ENCODE peak calls at places on chromosomes 6 and 20, in eight cellular contexts. Q, H, P, S, W, B, M and K are unnamed samples.

GRCh38 chr6:20200761-20201160 is 11.5 kb downstream of the MBOAT1 start:
- DNase-seq in H (no peak), S (no peak), P (no peak), M (no peak), B (no peak), W (no peak), Q (no peak), K (no peak)

GRCh38 chr6:18447552-18447951 is 60.4 kb downstream of the RNF144B start:
- DNase-seq in Q (peak), S (no peak), H (no peak), P (no peak), M (no peak), B (no peak), W (no peak), K (no peak)

GRCh38 chr6:151425561-151425960 is 26.4 kb downstream of the RMND1 start:
- DNase-seq in P (no peak), B (no peak), W (peak), H (no peak), M (no peak), S (no peak), Q (peak), K (no peak)

GRCh38 chr20:49983848-49984408 is 1.1 kb downstream of the SNAI1 start:
- DNase-seq in P (peak), H (no peak), M (no peak), Q (peak), B (peak), S (peak), W (no peak), K (no peak)

GRCh38 chr6:124798942-124799496 is 163.2 kb upstream of the RNF217 start:
- DNase-seq in S (no peak), W (no peak), Q (no peak), M (no peak), H (no peak), B (no peak), P (no peak), K (no peak)

GRCh38 chr6:157755032-157755751 is 67.9 kb upstream of the SNX9 start:
- DNase-seq in S (peak), W (no peak), H (no peak), M (no peak), P (no peak), B (peak), Q (peak), K (no peak)

GRCh38 chr6:13538084-13538483 is 36.3 kb upstream of the SIRT5 start:
- DNase-seq in P (peak), H (no peak), W (peak), Q (peak), B (peak), S (peak), M (peak), K (peak)

GRCh38 chr20:25310921-25311728 is 63.2 kb downstream of the PYGB start:
- DNase-seq in B (no peak), P (peak), M (peak), S (peak), Q (peak), W (no peak), H (no peak), K (no peak)

GRCh38 chr20:36235892-36236785 is at the start of gene AAR2:
- DNase-seq in H (peak), P (peak), Q (peak), S (peak), M (peak), B (peak), W (peak), K (no peak)

GRCh38 chr20:25460591-25461280 is 53.3 kb downstream of the GINS1 start:
- DNase-seq in S (no peak), M (no peak), H (no peak), P (no peak), B (no peak), W (no peak), Q (no peak), K (no peak)

GRCh38 chr6:21115111-21115510 is 478.4 kb upstream of the SOX4 start:
- DNase-seq in W (no peak), B (peak), Q (peak), M (peak), P (peak), S (peak), H (no peak), K (no peak)

GRCh38 chr6:26556263-26557070 is 18.3 kb downstream of the HMGN4 start:
- DNase-seq in B (peak), S (peak), M (peak), W (peak), H (peak), Q (peak), P (peak), K (peak)

DNA sequence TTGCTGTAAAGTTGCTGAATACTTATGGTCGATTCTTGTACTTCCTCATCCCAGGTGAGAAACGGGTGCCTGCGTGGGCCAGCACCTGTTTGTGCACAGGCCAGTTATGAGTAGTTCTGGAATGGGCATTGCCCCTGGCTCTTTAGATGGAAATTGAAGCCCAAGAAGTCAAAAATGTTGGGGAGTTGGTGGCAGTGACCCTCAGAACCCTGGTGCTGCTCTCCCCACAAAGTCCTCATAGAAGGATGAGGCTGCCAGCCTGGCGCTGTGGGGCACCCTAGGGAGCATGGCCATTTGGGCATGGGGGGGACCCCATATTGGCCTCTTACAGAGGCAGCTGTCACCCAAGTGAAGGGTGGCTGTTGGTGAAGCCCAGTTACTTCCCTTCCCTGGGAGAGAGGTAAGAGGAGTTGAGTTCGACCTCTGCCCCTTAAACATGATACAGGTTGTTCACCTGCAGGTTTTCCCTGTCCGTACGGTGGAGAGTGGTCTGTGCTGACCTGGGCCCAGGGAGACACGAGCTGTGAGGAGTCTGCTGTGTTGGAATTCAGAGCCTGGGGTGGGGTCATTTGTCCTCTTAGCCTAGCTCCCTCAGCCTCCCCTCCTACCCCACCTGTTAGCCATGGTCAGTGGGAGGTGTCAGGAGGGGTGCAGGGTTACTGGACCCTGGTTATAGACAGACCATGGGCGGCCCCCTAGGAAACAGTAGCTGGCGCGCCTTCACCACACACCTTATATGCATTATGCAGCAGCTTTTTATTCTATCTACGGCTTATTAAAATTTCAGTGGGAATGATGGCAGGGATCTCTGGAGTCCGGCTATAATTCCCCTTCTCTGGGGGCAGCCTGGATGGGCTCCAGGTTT is 4.9 kb downstream of the HMGA1 start:
- DNase-seq in H (no peak), W (no peak), Q (no peak), B (no peak), M (no peak), S (no peak), P (no peak), K (no peak)
- H3K9ac ChIP-seq in H (no peak), W (no peak), Q (no peak), B (no peak), M (no peak), S (no peak), P (no peak), K (no peak)

GRCh38 chr20:32110727-32111126 is 1.2 kb downstream of the TM9SF4 start:
- DNase-seq in B (no peak), M (no peak), W (no peak), S (no peak), P (no peak), H (no peak), Q (no peak), K (no peak)
- H3K4me3 ChIP-seq in B (peak), M (peak), W (peak), S (peak), P (peak), H (peak), Q (peak), K (peak)

DNA sequence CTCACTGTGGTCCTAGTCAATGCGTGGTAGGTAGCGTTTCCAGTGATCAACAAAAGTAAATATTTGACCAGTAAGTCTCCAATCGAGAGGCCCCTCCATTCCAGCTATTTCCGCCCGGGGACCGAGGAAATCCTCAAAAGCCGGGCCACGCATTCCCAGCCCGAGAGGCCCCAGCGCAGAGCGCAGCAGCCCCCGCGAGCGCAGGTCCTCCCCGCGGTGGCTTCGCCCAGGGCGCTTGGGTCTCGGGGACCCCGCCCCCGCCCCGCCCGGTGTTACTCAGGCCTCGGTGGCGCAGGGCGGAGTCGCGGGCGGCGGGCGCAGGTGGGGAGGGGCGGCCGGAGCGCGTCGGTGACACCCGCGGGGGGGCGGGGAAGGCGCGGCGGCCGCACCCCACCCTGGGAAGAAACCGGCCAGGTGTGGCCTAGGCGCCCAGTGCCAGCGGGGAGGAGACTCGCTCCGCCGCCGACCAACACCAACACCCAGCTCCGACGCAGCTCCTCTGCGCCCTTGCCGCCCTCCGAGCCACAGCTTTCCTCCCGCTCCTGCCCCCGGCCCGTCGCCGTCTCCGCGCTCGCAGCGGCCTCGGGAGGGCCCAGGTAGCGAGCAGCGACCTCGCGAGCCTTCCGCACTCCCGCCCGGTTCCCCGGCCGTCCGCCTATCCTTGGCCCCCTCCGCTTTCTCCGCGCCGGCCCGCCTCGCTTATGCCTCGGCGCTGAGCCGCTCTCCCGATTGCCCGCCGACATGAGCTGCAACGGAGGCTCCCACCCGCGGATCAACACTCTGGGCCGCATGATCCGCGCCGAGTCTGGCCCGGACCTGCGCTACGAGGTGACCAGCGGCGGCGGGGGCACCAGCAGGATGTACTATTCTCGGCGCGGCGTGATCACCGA is at the start of gene DSP:
- DNase-seq in W (peak), Q (no peak), B (no peak), S (peak), P (no peak), H (no peak), M (peak), K (no peak)
- H3K9ac ChIP-seq in W (peak), Q (peak), B (no peak), S (peak), P (peak), H (no peak), M (peak), K (peak)

DNA sequence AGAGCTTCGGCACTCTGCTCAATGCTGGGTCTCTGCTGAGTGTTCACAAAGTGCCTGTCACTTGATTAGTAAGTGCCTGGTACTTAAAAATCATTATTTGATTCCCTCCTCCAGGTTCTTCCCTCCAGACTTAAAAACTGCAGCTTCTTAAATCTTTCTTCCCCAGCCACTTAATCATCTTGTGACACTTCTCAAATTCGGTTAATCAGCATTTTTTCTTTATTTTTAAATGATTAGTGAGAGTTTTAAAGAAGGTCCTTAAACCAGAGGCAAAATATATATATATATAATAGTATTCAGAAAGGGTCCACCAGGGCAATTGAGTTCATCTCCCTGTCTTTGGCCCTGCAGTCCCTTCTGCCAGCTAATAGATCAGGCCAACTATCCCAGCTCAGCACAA is 8.0 kb upstream of the BANF2 start:
- DNase-seq in H (no peak), Q (no peak), W (no peak), B (no peak), P (no peak), M (no peak), S (no peak), K (no peak)
- H3K4me3 ChIP-seq in H (no peak), Q (no peak), W (no peak), B (no peak), P (no peak), M (no peak), S (no peak), K (no peak)

GRCh38 chr6:94443701-94444100 is 1024.3 kb upstream of the EPHA7 start:
- DNase-seq in M (no peak), W (no peak), B (no peak), S (no peak), Q (no peak), P (no peak), H (no peak), K (no peak)
- H3K9ac ChIP-seq in M (no peak), W (no peak), B (no peak), S (no peak), Q (no peak), P (no peak), H (no peak), K (no peak)

GRCh38 chr6:33199687-33200233 is 705 bp downstream of the RXRB start:
- DNase-seq in M (peak), Q (peak), H (peak), P (peak), S (peak), B (peak), W (peak), K (no peak)
- H3K4me3 ChIP-seq in M (peak), Q (peak), H (peak), P (peak), S (peak), B (peak), W (peak), K (peak)